ENCODE peak calls at places on chromosomes 3 and 15, in seven cellular contexts. N, M, W, R, E, U and J are unnamed samples.

GRCh38 chr3:98371186-98371585 is 17.5 kb downstream of the OR5K4 start:
- DNase-seq in N (no peak), M (no peak), W (no peak), R (no peak), E (no peak), U (no peak), J (no peak)

GRCh38 chr3:53899730-53900129 is 8.1 kb upstream of the SELENOK start:
- DNase-seq in N (no peak), M (no peak), W (no peak), R (no peak), E (no peak), U (no peak), J (no peak)

GRCh38 chr3:191197761-191198160 is 1.3 kb upstream of the OSTN start:
- DNase-seq in N (no peak), M (no peak), W (no peak), R (no peak), E (no peak), U (no peak), J (no peak)

GRCh38 chr15:96322401-96323249 is 7.9 kb upstream of the NR2F2 start:
- DNase-seq in N (no peak), M (peak), W (no peak), R (no peak), E (no peak), U (no peak), J (no peak)

GRCh38 chr3:39065197-39065596 is 13.4 kb downstream of the WDR48 start:
- DNase-seq in N (no peak), M (no peak), W (peak), R (peak), E (no peak), U (peak), J (peak)

GRCh38 chr3:30677347-30677685 is 70.9 kb downstream of the TGFBR2 start:
- DNase-seq in N (no peak), M (no peak), W (no peak), R (no peak), E (no peak), U (no peak), J (no peak)

GRCh38 chr3:47250309-47251060 is 32.1 kb downstream of the KIF9 start:
- DNase-seq in N (no peak), M (peak), W (peak), R (peak), E (no peak), U (peak), J (peak)

GRCh38 chr3:23203651-23204111 is 554 bp downstream of the UBE2E2 start:
- DNase-seq in N (no peak), M (peak), W (peak), R (peak), E (no peak), U (no peak), J (peak)

GRCh38 chr3:53554559-53555511 is 60.4 kb downstream of the CACNA1D start:
- DNase-seq in N (no peak), M (no peak), W (no peak), R (no peak), E (no peak), U (no peak), J (no peak)

GRCh38 chr3:39157359-39157758 is 4.0 kb upstream of the CSRNP1 start:
- DNase-seq in N (no peak), M (no peak), W (no peak), R (no peak), E (no peak), U (no peak), J (no peak)